ENCODE peak calls at places on chromosomes 12 and 14, in ten cellular contexts. L is cardiac muscle cell, S is transverse colon, P is ovary, Q is fibroblast of lung, X is spleen, A is dorsolateral prefrontal cortex, W is tibial artery, J is breast epithelium, I is stomach. O is an unnamed sample. For H3K27me3, the result is how much of the 10 kb centered on the place peaks cover.

GRCh38 chr14:68820999-68821683 is 28.3 kb upstream of the ZFP36L1 start:
- DNase-seq in L (no peak), S (no peak), P (no peak), Q (no peak), X (no peak), A (no peak), W (no peak), J (peak), I (no peak), O (no peak)

GRCh38 chr14:79510659-79511058 is 700.6 kb downstream of the DIO2 start:
- DNase-seq in L (peak), S (no peak), P (no peak), Q (peak), X (no peak), A (no peak), W (no peak), J (no peak), I (no peak), O (no peak)

GRCh38 chr14:80624581-80624980 is 317.0 kb downstream of the CEP128 start:
- DNase-seq in L (no peak), S (no peak), P (no peak), Q (no peak), X (no peak), A (no peak), W (no peak), J (no peak), I (no peak), O (no peak)

GRCh38 chr12:28057856-28058615 is 85.5 kb upstream of the PTHLH start:
- DNase-seq in L (no peak), S (no peak), P (no peak), Q (no peak), X (no peak), A (no peak), W (no peak), J (no peak), I (no peak), O (no peak)

GRCh38 chr14:92794547-92794941 is 439 bp downstream of the GOLGA5 start:
- DNase-seq in L (peak), S (peak), P (no peak), Q (peak), X (no peak), A (no peak), W (no peak), J (no peak), I (no peak), O (no peak)

GRCh38 chr12:116319851-116320621 is 42.5 kb upstream of the MED13L start:
- DNase-seq in L (peak), S (peak), P (peak), Q (peak), X (no peak), A (no peak), W (peak), J (peak), I (no peak), O (no peak)

GRCh38 chr12:47824198-47824597 is 4.5 kb upstream of the HDAC7 start:
- DNase-seq in L (no peak), S (no peak), P (no peak), Q (no peak), X (no peak), A (no peak), W (no peak), J (no peak), I (no peak), O (peak)

GRCh38 chr14:56273151-56273550 is 154.9 kb downstream of the PELI2 start:
- DNase-seq in L (peak), S (no peak), P (no peak), Q (peak), X (no peak), A (no peak), W (no peak), J (no peak), I (no peak), O (no peak)

GRCh38 chr12:57250956-57251355 is at the start of gene STAC3:
- DNase-seq in L (no peak), S (no peak), P (no peak), Q (no peak), X (no peak), A (no peak), W (no peak), J (no peak), I (no peak), O (no peak)

GRCh38 chr14:56661478-56661877 is 81.9 kb downstream of the TMEM260 start:
- DNase-seq in L (no peak), S (no peak), P (no peak), Q (no peak), X (no peak), A (no peak), W (no peak), J (no peak), I (no peak), O (no peak)

DNA sequence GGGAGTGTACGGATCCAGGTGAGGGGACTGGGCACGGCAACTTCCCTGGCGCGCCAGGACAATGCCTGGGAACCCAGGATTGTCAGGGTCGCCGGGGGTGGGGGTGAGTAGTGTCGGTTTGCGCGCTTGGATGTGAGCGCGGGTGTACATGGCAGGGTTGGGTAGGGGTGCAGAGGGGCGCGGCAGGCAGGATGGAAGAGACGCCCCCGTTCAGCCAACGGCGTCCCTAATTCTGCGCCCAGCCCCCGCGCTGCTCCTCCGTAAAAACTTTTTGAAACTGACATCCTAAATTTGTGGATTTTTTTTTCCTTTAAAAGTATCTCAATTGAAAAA is 3.1 kb downstream of the DIO3 start:
- DNase-seq in L (no peak), S (no peak), P (no peak), Q (no peak), X (no peak), A (no peak), W (no peak), J (no peak), I (no peak), O (no peak)
- H3K27me3 ChIP-seq in L (half or more), S (half or more), P (under half), Q (under half), X (half or more), A (half or more), W (under half), J (under half), I (half or more), O (half or more)

DNA sequence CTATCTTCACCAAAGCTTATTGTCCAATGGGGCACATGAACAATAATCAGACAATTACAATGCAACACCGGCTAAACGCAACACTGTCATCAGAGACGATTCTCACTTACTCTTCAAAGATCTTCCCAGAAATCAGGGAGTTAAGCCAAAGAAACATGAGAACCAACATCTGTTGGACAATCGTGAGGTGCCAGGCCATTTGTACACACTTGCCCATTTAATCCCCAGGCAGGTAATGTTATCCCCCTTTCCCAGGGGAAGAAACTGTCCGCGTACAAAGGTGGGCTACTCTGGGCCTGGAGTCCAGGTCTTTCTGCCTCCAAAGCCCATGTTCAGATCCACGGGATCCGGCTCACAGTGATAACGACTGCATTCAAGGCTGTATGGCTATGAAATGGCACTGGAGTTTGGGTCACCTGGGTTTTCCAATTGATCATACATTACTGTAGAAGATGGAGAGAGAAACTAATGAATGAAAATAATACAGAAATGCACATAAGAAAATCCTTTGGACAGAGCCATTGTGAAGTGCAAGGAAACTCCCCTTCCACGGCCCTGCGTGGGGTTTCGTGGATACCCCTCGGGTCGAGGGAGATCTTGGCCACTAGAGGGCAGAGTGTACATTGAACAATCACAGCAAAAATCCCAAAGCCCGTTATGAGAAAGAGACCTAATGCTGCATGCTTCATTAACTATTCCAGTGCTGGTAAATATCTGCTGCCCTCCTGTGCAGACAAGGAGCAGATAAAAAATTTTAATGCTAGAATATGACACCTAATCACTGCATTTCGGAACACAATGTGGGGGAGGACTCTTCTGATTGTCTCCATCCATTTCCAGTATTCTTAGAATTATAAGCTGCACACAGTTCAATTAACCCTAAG is 111.4 kb downstream of the EGLN3 start:
- DNase-seq in L (peak), S (peak), P (peak), Q (peak), X (peak), A (peak), W (peak), J (peak), I (peak), O (peak)
- TF ChIP-seq CTCF in L (peak), S (peak), P (peak), Q (peak), X (peak), A (peak), W (peak), J (peak), I (peak), O (peak)

GRCh38 chr12:132320767-132321211 is 8.6 kb downstream of the GALNT9 start:
- DNase-seq in L (no peak), S (no peak), P (no peak), Q (no peak), X (peak), A (peak), W (no peak), J (no peak), I (no peak), O (no peak)
- H3K27me3 ChIP-seq in L (under half), S (under half), P (under half), Q (under half), X (under half), A (under half), W (under half), J (under half), I (under half), O (under half)

GRCh38 chr14:45135181-45135580 is 549 bp upstream of the FANCM start:
- DNase-seq in L (peak), S (no peak), P (no peak), Q (peak), X (no peak), A (no peak), W (no peak), J (no peak), I (no peak), O (no peak)

GRCh38 chr14:45144658-45145057 is 8.9 kb downstream of the FANCM start:
- DNase-seq in L (no peak), S (no peak), P (no peak), Q (no peak), X (no peak), A (no peak), W (no peak), J (no peak), I (no peak), O (no peak)

GRCh38 chr14:45135659-45136314 is at the start of gene FANCM:
- DNase-seq in L (peak), S (peak), P (peak), Q (peak), X (peak), A (peak), W (peak), J (peak), I (peak), O (peak)

GRCh38 chr14:45145214-45145613 is 9.5 kb downstream of the FANCM start:
- DNase-seq in L (no peak), S (no peak), P (no peak), Q (no peak), X (no peak), A (no peak), W (no peak), J (no peak), I (no peak), O (no peak)

GRCh38 chr14:45140661-45141187 is 5.0 kb downstream of the FANCM start:
- DNase-seq in L (no peak), S (no peak), P (no peak), Q (no peak), X (no peak), A (no peak), W (no peak), J (no peak), I (no peak), O (no peak)
- TF ChIP-seq CTCF in L (no peak), S (no peak), P (no peak), Q (no peak), X (no peak), A (no peak), W (no peak), J (no peak), I (no peak), O (no peak)

GRCh38 chr12:108140501-108140900 is 11.4 kb downstream of the WSCD2 start:
- DNase-seq in L (no peak), S (no peak), P (no peak), Q (no peak), X (no peak), A (no peak), W (no peak), J (no peak), I (no peak), O (no peak)

GRCh38 chr12:108145011-108145410 is 15.9 kb downstream of the WSCD2 start:
- DNase-seq in L (no peak), S (no peak), P (no peak), Q (no peak), X (no peak), A (no peak), W (no peak), J (no peak), I (no peak), O (no peak)

GRCh38 chr12:108146035-108146893 is 17.2 kb downstream of the WSCD2 start:
- DNase-seq in L (no peak), S (no peak), P (no peak), Q (no peak), X (no peak), A (peak), W (no peak), J (no peak), I (no peak), O (no peak)

GRCh38 chr12:108141600-108142145 is 12.6 kb downstream of the WSCD2 start:
- DNase-seq in L (no peak), S (no peak), P (no peak), Q (no peak), X (no peak), A (no peak), W (no peak), J (no peak), I (no peak), O (no peak)

DNA sequence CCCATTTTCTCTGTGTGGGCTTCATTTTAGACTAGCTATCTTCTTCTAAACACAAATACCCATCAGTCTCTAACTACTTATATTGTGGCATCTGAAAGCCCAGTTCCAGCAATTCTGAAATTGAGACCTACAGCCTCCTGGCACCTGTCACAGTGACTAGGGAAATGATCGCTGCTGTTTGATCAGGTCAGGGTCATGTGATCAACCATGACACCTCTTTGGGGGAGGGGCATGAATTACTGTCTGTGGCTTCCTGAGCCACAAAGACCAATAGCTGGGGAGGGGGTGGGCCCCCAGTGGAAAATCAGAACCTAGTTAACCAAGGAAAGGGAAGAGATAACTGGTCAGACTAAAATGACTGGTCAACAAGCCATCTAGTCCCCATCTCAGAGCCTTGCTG is 14.1 kb downstream of the WSCD2 start:
- DNase-seq in L (no peak), S (no peak), P (no peak), Q (no peak), X (no peak), A (no peak), W (no peak), J (no peak), I (no peak), O (no peak)
- H3K27me3 ChIP-seq in L (under half), S (under half), P (under half), Q (under half), X (under half), A (under half), W (under half), J (under half), I (under half), O (under half)

GRCh38 chr14:66606826-66607225 is 98.9 kb downstream of the GPHN start:
- DNase-seq in L (no peak), S (no peak), P (no peak), Q (no peak), X (no peak), A (no peak), W (no peak), J (no peak), I (no peak), O (no peak)

GRCh38 chr14:66613344-66613743 is 105.4 kb downstream of the GPHN start:
- DNase-seq in L (no peak), S (no peak), P (no peak), Q (no peak), X (no peak), A (no peak), W (no peak), J (no peak), I (no peak), O (no peak)

GRCh38 chr14:66610154-66610563 is 102.2 kb downstream of the GPHN start:
- DNase-seq in L (peak), S (no peak), P (no peak), Q (peak), X (no peak), A (no peak), W (no peak), J (no peak), I (no peak), O (no peak)
- TF ChIP-seq CTCF in L (peak), S (no peak), P (no peak), Q (peak), X (no peak), A (no peak), W (no peak), J (no peak), I (no peak), O (no peak)

DNA sequence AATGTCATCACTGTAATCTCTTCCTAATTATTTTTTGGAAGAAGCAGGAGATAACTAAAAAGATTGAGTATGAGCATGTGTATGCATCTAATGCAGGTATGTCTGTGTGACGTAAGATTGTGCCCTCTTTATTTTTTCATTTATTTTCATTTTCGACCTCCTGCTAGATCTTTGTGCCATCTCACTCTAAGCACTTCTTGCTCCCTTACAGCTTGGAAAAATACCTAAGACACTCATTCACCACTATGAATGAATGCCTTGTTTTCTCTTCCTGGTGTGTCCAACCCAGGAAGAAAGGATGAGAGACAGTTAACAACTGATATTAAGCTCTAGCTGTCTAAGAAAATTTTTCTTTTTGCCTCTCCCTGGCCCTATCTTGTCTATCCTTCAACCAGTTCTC is 76.8 kb upstream of the CISTR start:
- DNase-seq in L (no peak), S (no peak), P (no peak), Q (no peak), X (no peak), A (no peak), W (no peak), J (no peak), I (no peak), O (no peak)
- H3K27me3 ChIP-seq in L (under half), S (half or more), P (under half), Q (under half), X (under half), A (under half), W (under half), J (under half), I (under half), O (under half)

DNA sequence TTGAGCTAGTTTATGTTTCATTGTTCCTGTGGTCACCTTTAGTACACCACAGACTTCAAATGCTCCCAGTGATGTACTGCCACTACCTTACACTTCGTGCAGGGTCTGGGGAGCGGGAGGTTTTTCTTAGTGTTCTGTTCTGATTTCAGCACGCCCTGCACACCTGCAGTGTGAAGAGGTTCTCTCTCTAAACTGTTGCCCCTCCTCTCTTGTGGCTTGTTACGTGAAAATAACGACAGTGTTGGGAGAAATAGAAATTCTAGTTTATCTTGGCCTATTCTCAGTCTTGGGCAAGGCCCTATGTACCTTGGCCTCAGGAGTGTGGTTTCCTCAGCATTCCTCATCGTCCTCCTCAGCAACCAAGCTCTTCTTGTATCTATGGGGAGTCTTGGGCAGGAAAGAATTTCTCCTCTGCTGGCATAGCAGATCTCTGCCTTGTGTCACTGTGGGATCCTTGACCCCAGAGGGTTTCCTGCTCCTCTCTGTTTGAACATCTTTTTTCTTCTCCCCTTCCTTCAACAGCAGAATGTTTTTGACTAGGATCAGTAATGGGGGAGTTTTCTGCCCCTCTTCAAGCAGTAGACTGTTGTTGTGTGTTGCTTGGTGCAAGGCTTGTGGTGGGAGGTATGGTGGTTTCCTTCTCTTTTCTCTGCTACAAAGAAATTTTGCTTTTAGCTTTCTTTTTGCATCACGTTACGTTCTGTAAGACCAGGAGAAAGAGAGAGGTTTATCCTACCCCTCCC is 48.7 kb downstream of the EIF2S3B start:
- DNase-seq in L (no peak), S (no peak), P (no peak), Q (no peak), X (no peak), A (no peak), W (no peak), J (no peak), I (no peak), O (no peak)
- TF ChIP-seq CTCF in L (no peak), S (no peak), P (no peak), Q (no peak), X (no peak), A (no peak), W (no peak), J (no peak), I (no peak), O (no peak)

DNA sequence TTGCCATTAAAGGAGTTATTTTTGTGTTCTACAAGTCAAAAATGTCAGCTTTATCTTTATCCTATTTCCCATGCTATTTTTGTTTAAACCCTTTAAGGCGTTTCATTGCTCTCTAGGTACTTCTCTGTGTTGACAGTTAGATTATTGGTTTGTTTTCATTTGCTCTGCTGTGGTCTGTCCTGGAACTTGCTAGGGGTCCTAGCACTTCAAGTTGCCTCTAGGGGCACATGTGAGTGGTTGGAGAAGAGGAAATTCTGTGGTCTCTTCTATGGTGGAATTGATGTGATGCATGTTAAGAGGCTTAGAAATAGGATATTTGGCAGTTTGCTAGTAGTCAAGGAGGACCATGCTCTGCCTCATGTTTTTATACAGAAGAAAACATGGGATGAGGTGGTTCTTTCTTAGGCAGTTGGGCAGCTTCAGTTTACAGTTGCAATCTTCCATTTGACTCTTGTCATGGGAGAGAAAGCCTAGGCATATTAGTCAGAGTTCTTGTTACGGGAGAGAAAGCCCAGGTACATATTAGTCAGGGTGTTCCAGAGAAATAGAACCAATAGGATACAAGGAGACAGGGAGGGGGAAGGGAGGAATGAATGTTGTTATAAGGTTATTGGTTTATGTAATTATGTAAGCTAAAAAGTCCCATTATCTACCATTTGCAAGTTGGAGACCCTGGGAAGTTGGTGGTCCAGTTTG is 14.4 kb downstream of the TTLL5 start:
- DNase-seq in L (peak), S (no peak), P (no peak), Q (no peak), X (no peak), A (no peak), W (no peak), J (no peak), I (no peak), O (no peak)
- H3K27me3 ChIP-seq in L (under half), S (under half), P (under half), Q (under half), X (under half), A (under half), W (under half), J (under half), I (under half), O (under half)

O was measured in CD4-positive, alpha-beta T cell.